ENCODE peak calls at places on chromosome 20, in ten cellular contexts. One of them, this sample, is unnamed.
A peak's percentile ranks its signal among the peaks of the same experiment; 100 is the strongest.

GRCh38 chr20:4814696-4815252 is 93.1 kb downstream of the PRND start:
- DNase-seq in foreskin fibroblast: no peak
- DNase-seq in HCT116: no peak
- DNase-seq in transverse colon: peak; percentile 64
- DNase-seq in cardiac fibroblast: no peak
- DNase-seq in heart right ventricle: no peak
- DNase-seq in tibial nerve: no peak
- DNase-seq in uterus: no peak
- DNase-seq in cardiac muscle cell: no peak
- DNase-seq in ovary: peak; percentile 27
- DNase-seq in this sample: no peak

GRCh38 chr20:37096415-37097039 is 730 bp upstream of the RBL1 start:
- DNase-seq in heart right ventricle: no peak
- DNase-seq in cardiac fibroblast: peak; percentile 2
- DNase-seq in cardiac muscle cell: no peak
- DNase-seq in foreskin fibroblast: no peak
- DNase-seq in HCT116: no peak
- DNase-seq in uterus: no peak
- DNase-seq in transverse colon: no peak
- DNase-seq in tibial nerve: no peak
- DNase-seq in ovary: no peak
- DNase-seq in this sample: no peak

GRCh38 chr20:51541189-51542032 is 1.1 kb downstream of the NFATC2 start:
- DNase-seq in HCT116: no peak
- DNase-seq in ovary: peak; percentile 70
- DNase-seq in transverse colon: peak; percentile 76
- DNase-seq in heart right ventricle: peak; percentile 67
- DNase-seq in tibial nerve: peak; percentile 81
- DNase-seq in uterus: peak; percentile 72
- DNase-seq in cardiac muscle cell: peak; percentile 80
- DNase-seq in foreskin fibroblast: peak; percentile 52
- DNase-seq in cardiac fibroblast: peak; percentile 73
- DNase-seq in this sample: peak; percentile 85

GRCh38 chr20:31869942-31870702 is at the start of the genes DUSP15 and TTLL9:
- DNase-seq in tibial nerve: peak; percentile 30
- DNase-seq in HCT116: no peak
- DNase-seq in uterus: no peak
- DNase-seq in ovary: peak; percentile 70
- DNase-seq in foreskin fibroblast: no peak
- DNase-seq in cardiac muscle cell: peak; percentile 15
- DNase-seq in cardiac fibroblast: no peak
- DNase-seq in heart right ventricle: peak; percentile 49
- DNase-seq in transverse colon: peak; percentile 26
- DNase-seq in this sample: peak; percentile 89

GRCh38 chr20:21352703-21353102 is 44.6 kb downstream of the NKX2-4 start:
- DNase-seq in transverse colon: no peak
- DNase-seq in tibial nerve: no peak
- DNase-seq in foreskin fibroblast: peak; percentile 28
- DNase-seq in HCT116: no peak
- DNase-seq in cardiac fibroblast: peak; percentile 73
- DNase-seq in uterus: no peak
- DNase-seq in cardiac muscle cell: peak; percentile 74
- DNase-seq in heart right ventricle: no peak
- DNase-seq in ovary: no peak
- DNase-seq in this sample: no peak

GRCh38 chr20:49347156-49347555 is 69.3 kb upstream of the ZNFX1 start:
- DNase-seq in foreskin fibroblast: no peak
- DNase-seq in ovary: no peak
- DNase-seq in uterus: no peak
- DNase-seq in cardiac muscle cell: no peak
- DNase-seq in tibial nerve: no peak
- DNase-seq in heart right ventricle: no peak
- DNase-seq in cardiac fibroblast: no peak
- DNase-seq in HCT116: no peak
- DNase-seq in transverse colon: no peak
- DNase-seq in this sample: no peak

GRCh38 chr20:36122931-36123288 is 31.6 kb upstream of the EPB41L1 start:
- DNase-seq in heart right ventricle: no peak
- DNase-seq in HCT116: no peak
- DNase-seq in foreskin fibroblast: no peak
- DNase-seq in ovary: no peak
- DNase-seq in cardiac fibroblast: no peak
- DNase-seq in transverse colon: no peak
- DNase-seq in tibial nerve: no peak
- DNase-seq in uterus: no peak
- DNase-seq in cardiac muscle cell: no peak
- DNase-seq in this sample: no peak

GRCh38 chr20:57586370-57586793 is 25.5 kb downstream of the PCK1 start:
- DNase-seq in uterus: no peak
- DNase-seq in tibial nerve: no peak
- DNase-seq in cardiac fibroblast: no peak
- DNase-seq in HCT116: no peak
- DNase-seq in transverse colon: peak; percentile 85
- DNase-seq in heart right ventricle: no peak
- DNase-seq in cardiac muscle cell: no peak
- DNase-seq in foreskin fibroblast: no peak
- DNase-seq in ovary: no peak
- DNase-seq in this sample: no peak

GRCh38 chr20:58634818-58635665 is 16.0 kb upstream of the STX16 start:
- DNase-seq in ovary: peak; percentile 57
- DNase-seq in tibial nerve: no peak
- DNase-seq in transverse colon: no peak
- DNase-seq in heart right ventricle: no peak
- DNase-seq in foreskin fibroblast: no peak
- DNase-seq in HCT116: no peak
- DNase-seq in cardiac muscle cell: no peak
- DNase-seq in uterus: peak; percentile 26
- DNase-seq in cardiac fibroblast: no peak
- DNase-seq in this sample: no peak

GRCh38 chr20:58638467-58639181 is 12.5 kb upstream of the STX16 start:
- DNase-seq in uterus: peak; percentile 7
- DNase-seq in transverse colon: no peak
- DNase-seq in tibial nerve: no peak
- DNase-seq in cardiac muscle cell: no peak
- DNase-seq in cardiac fibroblast: no peak
- DNase-seq in ovary: no peak
- DNase-seq in HCT116: no peak
- DNase-seq in foreskin fibroblast: no peak
- DNase-seq in heart right ventricle: no peak
- DNase-seq in this sample: peak; percentile 53

GRCh38 chr20:58637466-58638198 is 13.5 kb upstream of the STX16 start:
- DNase-seq in cardiac fibroblast: no peak
- DNase-seq in HCT116: no peak
- DNase-seq in heart right ventricle: no peak
- DNase-seq in cardiac muscle cell: no peak
- DNase-seq in transverse colon: no peak
- DNase-seq in tibial nerve: no peak
- DNase-seq in uterus: peak; percentile 7
- DNase-seq in ovary: no peak
- DNase-seq in foreskin fibroblast: no peak
- DNase-seq in this sample: peak; percentile 78

GRCh38 chr20:58636396-58636982 is 14.6 kb upstream of the STX16 start:
- DNase-seq in transverse colon: no peak
- DNase-seq in HCT116: no peak
- DNase-seq in cardiac muscle cell: no peak
- DNase-seq in heart right ventricle: no peak
- DNase-seq in foreskin fibroblast: no peak
- DNase-seq in cardiac fibroblast: no peak
- DNase-seq in tibial nerve: no peak
- DNase-seq in uterus: peak; percentile 12
- DNase-seq in ovary: no peak
- DNase-seq in this sample: peak; percentile 10

DNA sequence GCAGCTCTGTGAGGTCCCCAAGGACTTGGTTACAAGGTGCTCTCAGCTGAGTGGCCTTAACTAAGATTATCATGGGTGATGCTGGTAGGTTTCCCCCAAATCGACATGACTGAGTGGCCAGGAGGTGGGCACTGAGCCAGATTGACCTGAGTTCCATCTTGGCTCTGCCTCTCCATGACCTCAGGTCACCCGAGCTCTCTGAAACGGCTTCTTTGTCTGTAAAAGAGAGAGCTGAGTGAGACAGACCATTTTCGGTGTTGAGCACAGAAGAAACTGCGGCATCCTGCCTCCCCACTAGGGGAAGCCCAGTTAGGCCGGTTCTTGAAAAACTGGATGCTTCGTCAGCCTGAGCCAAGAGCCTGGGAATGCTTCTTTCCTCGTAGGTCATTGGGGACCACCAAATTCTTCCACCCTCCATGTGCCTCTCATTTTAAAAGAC is 14.1 kb upstream of the STX16 start:
- DNase-seq in cardiac muscle cell: no peak
- DNase-seq in heart right ventricle: no peak
- DNase-seq in ovary: no peak
- DNase-seq in transverse colon: no peak
- DNase-seq in HCT116: no peak
- DNase-seq in foreskin fibroblast: no peak
- DNase-seq in uterus: peak; percentile 12
- DNase-seq in tibial nerve: no peak
- DNase-seq in cardiac fibroblast: no peak
- DNase-seq in this sample: peak; percentile 76
- TF ChIP-seq CTCF in cardiac muscle cell: peak; percentile 17
- TF ChIP-seq CTCF in heart right ventricle: no peak
- TF ChIP-seq CTCF in ovary: no peak
- TF ChIP-seq CTCF in transverse colon: no peak
- TF ChIP-seq CTCF in HCT116: no peak
- TF ChIP-seq CTCF in foreskin fibroblast: no peak
- TF ChIP-seq CTCF in uterus: no peak
- TF ChIP-seq CTCF in tibial nerve: no peak
- TF ChIP-seq CTCF in cardiac fibroblast: peak; percentile 44
- TF ChIP-seq CTCF in this sample: no peak

DNA sequence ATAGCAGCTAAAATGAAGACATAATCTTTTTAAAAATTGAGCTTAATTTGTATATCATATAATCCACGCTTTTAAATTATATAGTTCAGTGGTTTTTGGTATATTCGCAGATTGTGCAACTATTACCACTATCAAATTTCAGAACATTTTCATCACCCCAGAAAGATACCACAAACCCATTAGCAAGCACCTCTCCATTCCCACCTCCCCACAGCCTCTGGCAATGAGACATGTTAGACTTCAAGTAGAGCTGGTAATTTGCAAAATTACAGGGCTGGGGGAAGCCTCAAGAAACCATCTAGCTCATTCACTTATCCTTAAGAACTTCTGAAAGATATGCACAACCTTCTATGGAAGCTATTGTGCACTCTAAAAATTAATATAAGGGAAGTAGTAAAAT is 37.2 kb downstream of the TRMT6 start:
- DNase-seq in uterus: no peak
- DNase-seq in ovary: no peak
- DNase-seq in tibial nerve: no peak
- DNase-seq in cardiac muscle cell: no peak
- DNase-seq in cardiac fibroblast: no peak
- DNase-seq in transverse colon: no peak
- DNase-seq in heart right ventricle: no peak
- DNase-seq in foreskin fibroblast: no peak
- DNase-seq in HCT116: no peak
- DNase-seq in this sample: no peak
- H3K4me3 ChIP-seq in uterus: no peak overlapping the region
- H3K4me3 ChIP-seq in ovary: no peak overlapping the region
- H3K4me3 ChIP-seq in tibial nerve: no peak overlapping the region
- H3K4me3 ChIP-seq in cardiac muscle cell: no peak overlapping the region
- H3K4me3 ChIP-seq in cardiac fibroblast: no peak overlapping the region
- H3K4me3 ChIP-seq in transverse colon: no peak overlapping the region
- H3K4me3 ChIP-seq in heart right ventricle: no peak overlapping the region
- H3K4me3 ChIP-seq in foreskin fibroblast: no peak overlapping the region
- H3K4me3 ChIP-seq in HCT116: no peak overlapping the region
- H3K4me3 ChIP-seq in this sample: no peak overlapping the region

DNA sequence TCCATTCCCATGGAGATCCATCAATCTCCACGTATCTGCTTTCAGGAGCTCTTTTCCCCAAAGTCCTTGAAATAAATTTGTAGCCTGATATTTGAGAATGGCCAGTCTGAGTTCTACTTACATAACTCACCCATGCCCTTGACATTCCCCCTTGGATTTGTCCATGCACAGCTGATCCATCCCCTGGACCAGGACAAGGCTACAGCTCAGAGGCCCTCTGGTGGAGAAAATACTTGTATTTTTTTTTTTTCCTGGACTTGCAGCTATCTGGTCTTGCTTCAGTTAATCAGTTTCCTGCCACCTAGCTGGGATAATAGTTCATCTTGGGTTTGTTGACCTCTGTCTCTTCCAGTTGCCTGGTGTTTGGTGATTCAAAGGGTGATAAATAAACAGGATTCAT is 467.6 kb downstream of the DHX35 start:
- DNase-seq in HCT116: no peak
- DNase-seq in transverse colon: no peak
- DNase-seq in cardiac muscle cell: no peak
- DNase-seq in cardiac fibroblast: no peak
- DNase-seq in heart right ventricle: no peak
- DNase-seq in uterus: no peak
- DNase-seq in ovary: no peak
- DNase-seq in tibial nerve: no peak
- DNase-seq in foreskin fibroblast: no peak
- DNase-seq in this sample: no peak
- TF ChIP-seq CTCF in HCT116: no peak
- TF ChIP-seq CTCF in transverse colon: no peak
- TF ChIP-seq CTCF in cardiac muscle cell: no peak
- TF ChIP-seq CTCF in cardiac fibroblast: no peak
- TF ChIP-seq CTCF in heart right ventricle: peak; percentile 46
- TF ChIP-seq CTCF in uterus: no peak
- TF ChIP-seq CTCF in ovary: no peak
- TF ChIP-seq CTCF in tibial nerve: no peak
- TF ChIP-seq CTCF in foreskin fibroblast: no peak
- TF ChIP-seq CTCF in this sample: no peak

GRCh38 chr20:45944965-45945677 is 10.6 kb downstream of the PCIF1 start:
- DNase-seq in uterus: no peak
- DNase-seq in HCT116: no peak
- DNase-seq in heart right ventricle: no peak
- DNase-seq in ovary: no peak
- DNase-seq in foreskin fibroblast: no peak
- DNase-seq in tibial nerve: no peak
- DNase-seq in transverse colon: no peak
- DNase-seq in cardiac muscle cell: no peak
- DNase-seq in cardiac fibroblast: no peak
- DNase-seq in this sample: no peak

GRCh38 chr20:45948261-45948733 is 13.8 kb downstream of the PCIF1 start:
- DNase-seq in cardiac muscle cell: no peak
- DNase-seq in tibial nerve: no peak
- DNase-seq in cardiac fibroblast: no peak
- DNase-seq in heart right ventricle: no peak
- DNase-seq in HCT116: no peak
- DNase-seq in ovary: no peak
- DNase-seq in foreskin fibroblast: no peak
- DNase-seq in uterus: no peak
- DNase-seq in transverse colon: no peak
- DNase-seq in this sample: no peak

GRCh38 chr20:45945678-45946148 is 11.2 kb downstream of the PCIF1 start:
- DNase-seq in HCT116: no peak
- DNase-seq in cardiac fibroblast: no peak
- DNase-seq in cardiac muscle cell: no peak
- DNase-seq in tibial nerve: no peak
- DNase-seq in uterus: no peak
- DNase-seq in ovary: peak; percentile 68
- DNase-seq in heart right ventricle: no peak
- DNase-seq in foreskin fibroblast: no peak
- DNase-seq in transverse colon: no peak
- DNase-seq in this sample: no peak

GRCh38 chr20:45947110-45947866 is 12.8 kb downstream of the PCIF1 start:
- DNase-seq in tibial nerve: no peak
- DNase-seq in uterus: no peak
- DNase-seq in cardiac muscle cell: no peak
- DNase-seq in ovary: no peak
- DNase-seq in HCT116: no peak
- DNase-seq in transverse colon: no peak
- DNase-seq in heart right ventricle: no peak
- DNase-seq in foreskin fibroblast: no peak
- DNase-seq in cardiac fibroblast: no peak
- DNase-seq in this sample: peak; percentile 82

DNA sequence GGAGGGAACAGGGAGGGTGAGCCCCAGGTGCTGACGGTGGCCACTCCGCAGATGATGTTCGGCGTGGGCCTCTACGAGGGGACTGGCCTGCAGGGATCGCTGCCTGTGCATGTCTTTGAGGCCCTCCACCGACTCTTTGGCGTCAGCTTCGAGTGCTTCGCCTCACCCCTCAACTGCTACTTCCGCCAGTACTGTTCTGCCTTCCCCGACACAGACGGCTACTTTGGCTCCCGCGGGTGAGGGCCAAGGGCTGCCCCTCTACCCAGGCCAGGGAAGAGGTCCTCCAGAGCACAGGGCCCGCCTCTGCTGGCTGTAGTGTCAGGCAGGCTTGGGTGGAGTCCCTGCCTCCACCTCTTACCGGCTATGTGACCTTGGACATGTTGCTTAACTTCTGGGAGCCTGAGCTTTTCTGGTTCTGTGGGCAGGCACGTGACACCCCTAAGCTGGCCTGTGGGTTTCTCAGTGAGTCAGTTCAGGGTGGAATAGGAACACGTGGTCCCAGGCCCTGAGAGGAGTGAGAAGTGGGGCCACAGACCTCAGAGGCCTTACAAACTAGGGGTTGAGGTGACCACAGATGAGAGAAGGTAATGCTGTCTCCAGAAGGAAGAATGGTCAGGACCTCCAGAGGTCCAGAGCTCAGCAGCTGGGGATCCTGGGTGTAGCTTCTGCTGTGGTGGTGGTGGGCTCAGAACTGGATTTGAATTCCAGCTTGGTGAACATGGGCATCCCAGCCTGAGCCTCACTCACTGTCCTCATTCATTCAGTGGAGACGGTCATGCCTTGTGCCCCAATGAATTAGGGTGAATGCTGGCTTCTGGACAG is 11.9 kb downstream of the PCIF1 start:
- DNase-seq in tibial nerve: peak; percentile 88
- DNase-seq in cardiac muscle cell: peak; percentile 62
- DNase-seq in foreskin fibroblast: peak; percentile 80
- DNase-seq in heart right ventricle: no peak
- DNase-seq in HCT116: no peak
- DNase-seq in cardiac fibroblast: peak; percentile 77
- DNase-seq in transverse colon: peak; percentile 54
- DNase-seq in ovary: peak; percentile 84
- DNase-seq in uterus: peak; percentile 71
- DNase-seq in this sample: peak; percentile 93
- H3K4me3 ChIP-seq in tibial nerve: no peak overlapping the region
- H3K4me3 ChIP-seq in cardiac muscle cell: no peak overlapping the region
- H3K4me3 ChIP-seq in foreskin fibroblast: no peak overlapping the region
- H3K4me3 ChIP-seq in heart right ventricle: no peak overlapping the region
- H3K4me3 ChIP-seq in HCT116: no peak overlapping the region
- H3K4me3 ChIP-seq in cardiac fibroblast: no peak overlapping the region
- H3K4me3 ChIP-seq in transverse colon: no peak overlapping the region
- H3K4me3 ChIP-seq in ovary: no peak overlapping the region
- H3K4me3 ChIP-seq in uterus: no peak overlapping the region
- H3K4me3 ChIP-seq in this sample: no peak overlapping the region